ENCODE peak calls at places on chromosomes 12 and 14, in six cellular contexts. One of them, this sample, is unnamed.

GRCh38 chr12:100868487-100868886 is 73.9 kb downstream of the ANO4 start:
- DNase-seq in progenitor cell of endocrine pancreas: no peak
- DNase-seq in hepatocyte: no peak
- DNase-seq in NCI-H69: peak
- DNase-seq in head of caudate nucleus: no peak
- DNase-seq in left cardiac atrium: no peak
- DNase-seq in this sample: peak

GRCh38 chr12:132522586-132523380 is 32.8 kb downstream of the FBRSL1 start:
- DNase-seq in progenitor cell of endocrine pancreas: no peak
- DNase-seq in hepatocyte: no peak
- DNase-seq in NCI-H69: peak
- DNase-seq in head of caudate nucleus: no peak
- DNase-seq in left cardiac atrium: no peak
- DNase-seq in this sample: no peak

GRCh38 chr12:112179341-112179740 is 54.0 kb downstream of the TRAFD1 start:
- DNase-seq in progenitor cell of endocrine pancreas: no peak
- DNase-seq in hepatocyte: no peak
- DNase-seq in NCI-H69: no peak
- DNase-seq in head of caudate nucleus: no peak
- DNase-seq in left cardiac atrium: no peak
- DNase-seq in this sample: no peak

GRCh38 chr12:15152456-15152855 is 68.8 kb downstream of the RERG start:
- DNase-seq in progenitor cell of endocrine pancreas: no peak
- DNase-seq in hepatocyte: peak
- DNase-seq in NCI-H69: peak
- DNase-seq in head of caudate nucleus: no peak
- DNase-seq in left cardiac atrium: no peak
- DNase-seq in this sample: no peak

GRCh38 chr12:76711241-76711640 is 52.7 kb upstream of the ZDHHC17 start:
- DNase-seq in progenitor cell of endocrine pancreas: no peak
- DNase-seq in hepatocyte: no peak
- DNase-seq in NCI-H69: no peak
- DNase-seq in head of caudate nucleus: no peak
- DNase-seq in left cardiac atrium: no peak
- DNase-seq in this sample: peak

GRCh38 chr12:52191841-52192791 is at the start of gene KRT80:
- DNase-seq in progenitor cell of endocrine pancreas: no peak
- DNase-seq in hepatocyte: peak
- DNase-seq in NCI-H69: peak
- DNase-seq in head of caudate nucleus: peak
- DNase-seq in left cardiac atrium: peak
- DNase-seq in this sample: peak

GRCh38 chr14:98169170-98169587 is 1102.8 kb downstream of the BCL11B start:
- DNase-seq in progenitor cell of endocrine pancreas: no peak
- DNase-seq in hepatocyte: no peak
- DNase-seq in NCI-H69: no peak
- DNase-seq in head of caudate nucleus: no peak
- DNase-seq in left cardiac atrium: no peak
- DNase-seq in this sample: no peak

GRCh38 chr12:11695321-11695720 is 45.8 kb downstream of the ETV6 start:
- DNase-seq in progenitor cell of endocrine pancreas: no peak
- DNase-seq in hepatocyte: no peak
- DNase-seq in NCI-H69: no peak
- DNase-seq in head of caudate nucleus: no peak
- DNase-seq in left cardiac atrium: no peak
- DNase-seq in this sample: no peak

GRCh38 chr12:49951411-49952105 is 1.0 kb downstream of the AQP2 start:
- DNase-seq in progenitor cell of endocrine pancreas: no peak
- DNase-seq in hepatocyte: no peak
- DNase-seq in NCI-H69: no peak
- DNase-seq in head of caudate nucleus: no peak
- DNase-seq in left cardiac atrium: no peak
- DNase-seq in this sample: no peak

GRCh38 chr12:74646831-74647230 is 109.2 kb downstream of the ATXN7L3B start:
- DNase-seq in progenitor cell of endocrine pancreas: no peak
- DNase-seq in hepatocyte: peak
- DNase-seq in NCI-H69: peak
- DNase-seq in head of caudate nucleus: no peak
- DNase-seq in left cardiac atrium: no peak
- DNase-seq in this sample: no peak

GRCh38 chr14:79665556-79665955 is 545.7 kb downstream of the DIO2 start:
- DNase-seq in progenitor cell of endocrine pancreas: no peak
- DNase-seq in hepatocyte: no peak
- DNase-seq in NCI-H69: no peak
- DNase-seq in head of caudate nucleus: no peak
- DNase-seq in left cardiac atrium: no peak
- DNase-seq in this sample: no peak

GRCh38 chr14:99808133-99808505 is 14.9 kb downstream of the EML1 start:
- DNase-seq in progenitor cell of endocrine pancreas: no peak
- DNase-seq in hepatocyte: no peak
- DNase-seq in NCI-H69: no peak
- DNase-seq in head of caudate nucleus: no peak
- DNase-seq in left cardiac atrium: no peak
- DNase-seq in this sample: no peak

GRCh38 chr14:37824936-37825698 is 229.7 kb downstream of the TTC6 start:
- DNase-seq in progenitor cell of endocrine pancreas: no peak
- DNase-seq in hepatocyte: no peak
- DNase-seq in NCI-H69: peak
- DNase-seq in head of caudate nucleus: no peak
- DNase-seq in left cardiac atrium: no peak
- DNase-seq in this sample: no peak

GRCh38 chr12:65248656-65249633 is 29.5 kb upstream of the MSRB3 start:
- DNase-seq in progenitor cell of endocrine pancreas: no peak
- DNase-seq in hepatocyte: no peak
- DNase-seq in NCI-H69: no peak
- DNase-seq in head of caudate nucleus: no peak
- DNase-seq in left cardiac atrium: no peak
- DNase-seq in this sample: no peak

GRCh38 chr14:64200170-64200569 is 94.0 kb downstream of the ESR2 start:
- DNase-seq in progenitor cell of endocrine pancreas: no peak
- DNase-seq in hepatocyte: peak
- DNase-seq in NCI-H69: no peak
- DNase-seq in head of caudate nucleus: peak
- DNase-seq in left cardiac atrium: peak
- DNase-seq in this sample: no peak

GRCh38 chr12:2690348-2691000 is 104.3 kb upstream of the FKBP4 start:
- DNase-seq in progenitor cell of endocrine pancreas: no peak
- DNase-seq in hepatocyte: no peak
- DNase-seq in NCI-H69: no peak
- DNase-seq in head of caudate nucleus: no peak
- DNase-seq in left cardiac atrium: no peak
- DNase-seq in this sample: no peak

GRCh38 chr14:23441076-23441475 is 5.6 kb upstream of the MYH7 start:
- DNase-seq in progenitor cell of endocrine pancreas: no peak
- DNase-seq in hepatocyte: no peak
- DNase-seq in NCI-H69: no peak
- DNase-seq in head of caudate nucleus: no peak
- DNase-seq in left cardiac atrium: no peak
- DNase-seq in this sample: no peak

GRCh38 chr14:22391908-22392307 is 197.1 kb downstream of the DAD1 start:
- DNase-seq in progenitor cell of endocrine pancreas: peak
- DNase-seq in hepatocyte: peak
- DNase-seq in NCI-H69: peak
- DNase-seq in head of caudate nucleus: peak
- DNase-seq in left cardiac atrium: peak
- DNase-seq in this sample: peak